ENCODE peak calls at places on chromosomes 4 and X, in five cellular contexts. M is AG09319, R is lung microvascular endothelial cell, Q is left colon, X is NAMALWA. B is an unnamed sample.
A peak's percentile ranks its signal among the peaks of the same experiment; 100 is the strongest.

GRCh38 chrX:15564981-15565579 is 35.7 kb downstream of the ACE2 start:
- DNase-seq in M (peak; percentile 22), R (peak; percentile 81), Q (peak; percentile 40), X (peak; percentile 58), B (peak; percentile 23)

GRCh38 chr4:68267433-68267944 is 22.0 kb upstream of the TMPRSS11B start:
- DNase-seq in M (no peak), R (no peak), Q (no peak), X (no peak), B (no peak)

GRCh38 chrX:115232933-115233496 is 881 bp downstream of the LRCH2 start:
- DNase-seq in M (no peak), R (no peak), Q (no peak), X (no peak), B (no peak)

GRCh38 chrX:44871114-44871645 is 1.8 kb upstream of the KDM6A start:
- DNase-seq in M (no peak), R (no peak), Q (peak; percentile 35), X (no peak), B (no peak)

GRCh38 chr4:177008836-177009501 is 216.2 kb upstream of the VEGFC start:
- DNase-seq in M (no peak), R (no peak), Q (no peak), X (no peak), B (no peak)

GRCh38 chr4:81408341-81408740 is 63.4 kb downstream of the RASGEF1B start:
- DNase-seq in M (no peak), R (no peak), Q (no peak), X (no peak), B (no peak)

GRCh38 chr4:55035892-55036291 is 89.5 kb downstream of the KDR start:
- DNase-seq in M (no peak), R (no peak), Q (no peak), X (no peak), B (no peak)

GRCh38 chrX:9538544-9539045 is 73.7 kb downstream of the TBL1X start:
- DNase-seq in M (no peak), R (no peak), Q (peak; percentile 30), X (no peak), B (no peak)

GRCh38 chr4:14254252-14254651 is 626.7 kb upstream of the BOD1L1 start:
- DNase-seq in M (no peak), R (peak; percentile 72), Q (no peak), X (peak; percentile 39), B (peak; percentile 8)

GRCh38 chrX:13092455-13092941 is 48.1 kb upstream of the FAM9C start:
- DNase-seq in M (no peak), R (no peak), Q (peak; percentile 70), X (peak; percentile 23), B (no peak)

GRCh38 chr4:47053485-47053884 is 22.1 kb downstream of the GABRB1 start:
- DNase-seq in M (no peak), R (no peak), Q (no peak), X (no peak), B (no peak)

GRCh38 chr4:19402666-19403065 is 849.0 kb upstream of the SLIT2 start:
- DNase-seq in M (no peak), R (no peak), Q (no peak), X (no peak), B (no peak)

GRCh38 chr4:74527049-74527448 is 82.1 kb downstream of the AREG start:
- DNase-seq in M (no peak), R (no peak), Q (no peak), X (no peak), B (no peak)

GRCh38 chr4:83115000-83115399 is 471 bp upstream of the PLAC8 start:
- DNase-seq in M (no peak), R (no peak), Q (no peak), X (no peak), B (no peak)

GRCh38 chr4:36046026-36046425 is 198.3 kb downstream of the ARAP2 start:
- DNase-seq in M (no peak), R (no peak), Q (no peak), X (no peak), B (no peak)

GRCh38 chr4:186105721-186106335 is 1.3 kb downstream of the FAM149A start:
- DNase-seq in M (no peak), R (no peak), Q (no peak), X (no peak), B (no peak)

GRCh38 chrX:71144651-71145050 is at the start of gene NLGN3:
- DNase-seq in M (no peak), R (no peak), Q (no peak), X (no peak), B (no peak)

GRCh38 chrX:126655061-126655460 is 102.4 kb upstream of the DCAF12L1 start:
- DNase-seq in M (no peak), R (no peak), Q (no peak), X (no peak), B (no peak)

GRCh38 chrX:19629541-19629940 is 114.2 kb upstream of the MAP3K15 start:
- DNase-seq in M (no peak), R (no peak), Q (no peak), X (no peak), B (no peak)

GRCh38 chr4:5636766-5637670 is 71.3 kb downstream of the EVC2 start:
- DNase-seq in M (no peak), R (peak; percentile 23), Q (no peak), X (no peak), B (no peak)

GRCh38 chr4:124199755-124200154 is 512.8 kb downstream of the ANKRD50 start:
- DNase-seq in M (no peak), R (no peak), Q (no peak), X (no peak), B (no peak)

GRCh38 chr4:149264093-149264733 is 551.4 kb downstream of the IQCM start:
- DNase-seq in M (peak; percentile 19), R (peak; percentile 72), Q (no peak), X (peak; percentile 66), B (peak; percentile 61)

GRCh38 chr4:182478475-182478874 is 235.3 kb downstream of the TENM3 start:
- DNase-seq in M (no peak), R (peak; percentile 74), Q (no peak), X (peak; percentile 55), B (peak; percentile 65)

GRCh38 chr4:124202106-124202505 is 510.4 kb downstream of the ANKRD50 start:
- DNase-seq in M (no peak), R (no peak), Q (no peak), X (no peak), B (no peak)

GRCh38 chr4:166896254-166896653 is 338.0 kb downstream of the SPOCK3 start:
- DNase-seq in M (no peak), R (no peak), Q (no peak), X (no peak), B (no peak)

GRCh38 chrX:18574591-18574990 is 97.3 kb downstream of the RS1 start:
- DNase-seq in M (peak; percentile 15), R (no peak), Q (no peak), X (no peak), B (no peak)

GRCh38 chr4:148542922-148543623 is 100.9 kb upstream of the NR3C2 start:
- DNase-seq in M (no peak), R (no peak), Q (no peak), X (no peak), B (no peak)

GRCh38 chr4:83010111-83010521 is 507 bp downstream of the LIN54 start:
- DNase-seq in M (no peak), R (peak; percentile 28), Q (no peak), X (peak; percentile 65), B (peak; percentile 59)

GRCh38 chrX:10112510-10112909 is 44.3 kb upstream of the CLCN4 start:
- DNase-seq in M (no peak), R (no peak), Q (no peak), X (peak; percentile 50), B (peak; percentile 82)

GRCh38 chr4:137677851-137678250 is 145.6 kb upstream of the PCDH18 start:
- DNase-seq in M (no peak), R (no peak), Q (no peak), X (no peak), B (no peak)

B was measured in OCI-LY7.